ENCODE peak calls at places on chromosomes 6 and 20, in four cellular contexts. A is glutamatergic neuron, W is mesothelial cell of epicardium, S is colonic mucosa. F is an unnamed sample.

GRCh38 chr6:167782698-167783517 is 43.8 kb upstream of the AFDN start:
- DNase-seq in A (no peak), W (no peak), S (no peak), F (no peak)

GRCh38 chr20:53940883-53941546 is 129.4 kb downstream of the BCAS1 start:
- DNase-seq in A (no peak), W (no peak), S (no peak), F (no peak)

GRCh38 chr20:22810626-22811559 is 224.2 kb upstream of the SSTR4 start:
- DNase-seq in A (no peak), W (no peak), S (no peak), F (no peak)

GRCh38 chr6:85403331-85404015 is 46.4 kb upstream of the NT5E start:
- DNase-seq in A (no peak), W (no peak), S (no peak), F (no peak)

GRCh38 chr6:122839477-122839876 is 50.4 kb downstream of the SMPDL3A start:
- DNase-seq in A (peak; percentile 68), W (peak; percentile 70), S (peak; percentile 83), F (no peak)

GRCh38 chr6:7086488-7086887 is 21.3 kb upstream of the RREB1 start:
- DNase-seq in A (no peak), W (no peak), S (peak; percentile 32), F (no peak)

GRCh38 chr6:75620387-75621304 is 19.0 kb downstream of the SENP6 start:
- DNase-seq in A (no peak), W (no peak), S (no peak), F (no peak)

GRCh38 chr6:109702797-109703196 is 11.7 kb downstream of the FIG4 start:
- DNase-seq in A (no peak), W (no peak), S (no peak), F (no peak)

GRCh38 chr6:154893927-154894326 is 101.2 kb upstream of the TIAM2 start:
- DNase-seq in A (no peak), W (no peak), S (no peak), F (no peak)

GRCh38 chr6:87925373-87926060 is 122.1 kb upstream of the SPACA1 start:
- DNase-seq in A (peak; percentile 63), W (no peak), S (peak; percentile 23), F (no peak)

GRCh38 chr20:62708591-62709536 is at the start of gene NTSR1:
- DNase-seq in A (peak; percentile 54), W (no peak), S (no peak), F (no peak)

GRCh38 chr6:12245763-12246720 is 44.1 kb upstream of the EDN1 start:
- DNase-seq in A (no peak), W (no peak), S (no peak), F (no peak)

GRCh38 chr6:151294561-151295101 is 54.9 kb downstream of the AKAP12 start:
- DNase-seq in A (no peak), W (no peak), S (no peak), F (no peak)

GRCh38 chr6:54327631-54328030 is 19.4 kb downstream of the TINAG start:
- DNase-seq in A (no peak), W (no peak), S (no peak), F (no peak)

GRCh38 chr6:101398716-101399626 is 5.5 kb downstream of the GRIK2 start:
- DNase-seq in A (peak; percentile 28), W (no peak), S (no peak), F (no peak)

GRCh38 chr20:19934792-19935491 is 82.2 kb upstream of the NAA20 start:
- DNase-seq in A (no peak), W (no peak), S (peak; percentile 89), F (no peak)

GRCh38 chr6:44349904-44350649 is 7.6 kb downstream of the SPATS1 start:
- DNase-seq in A (no peak), W (no peak), S (no peak), F (no peak)

GRCh38 chr6:150620244-150620643 is 20.6 kb downstream of the PLEKHG1 start:
- DNase-seq in A (no peak), W (no peak), S (peak; percentile 72), F (no peak)

GRCh38 chr20:11838076-11838636 is 79.5 kb upstream of the BTBD3 start:
- DNase-seq in A (no peak), W (no peak), S (no peak), F (no peak)

GRCh38 chr6:126437225-126437624 is 97.3 kb downstream of the CENPW start:
- DNase-seq in A (no peak), W (no peak), S (no peak), F (no peak)

GRCh38 chr6:34608321-34609091 is 52.4 kb upstream of the SPDEF start:
- DNase-seq in A (no peak), W (no peak), S (no peak), F (no peak)

GRCh38 chr6:157800420-157801237 is 22.4 kb upstream of the SNX9 start:
- DNase-seq in A (no peak), W (no peak), S (no peak), F (no peak)

GRCh38 chr6:52574709-52575489 is 2.0 kb downstream of the TRAM2 start:
- DNase-seq in A (no peak), W (no peak), S (peak; percentile 83), F (no peak)

GRCh38 chr20:49823152-49823847 is 10.7 kb downstream of the SLC9A8 start:
- DNase-seq in A (no peak), W (no peak), S (no peak), F (no peak)

GRCh38 chr6:144493035-144493910 is 208.1 kb downstream of the UTRN start:
- DNase-seq in A (no peak), W (no peak), S (no peak), F (no peak)

GRCh38 chr20:52529856-52530255 is 338.3 kb upstream of the ZFP64 start:
- DNase-seq in A (no peak), W (no peak), S (no peak), F (no peak)

GRCh38 chr20:13262302-13262650 is 41.2 kb downstream of the ISM1 start:
- DNase-seq in A (no peak), W (no peak), S (no peak), F (no peak)

GRCh38 chr6:138795809-138796469 is at the start of gene ECT2L:
- DNase-seq in A (peak; percentile 78), W (peak; percentile 67), S (peak; percentile 89), F (peak; percentile 76)

GRCh38 chr6:131116755-131117360 is 18.4 kb upstream of the AKAP7 start:
- DNase-seq in A (no peak), W (no peak), S (peak; percentile 34), F (no peak)

GRCh38 chr6:14091329-14091978 is 26.1 kb upstream of the CD83 start:
- DNase-seq in A (no peak), W (no peak), S (no peak), F (no peak)

GRCh38 chr6:81326856-81327561 is 425.5 kb downstream of the TENT5A start:
- DNase-seq in A (no peak), W (no peak), S (no peak), F (no peak)

GRCh38 chr6:40986871-40987270 is 52.1 kb downstream of the UNC5CL start:
- DNase-seq in A (no peak), W (no peak), S (no peak), F (no peak)

DNA sequence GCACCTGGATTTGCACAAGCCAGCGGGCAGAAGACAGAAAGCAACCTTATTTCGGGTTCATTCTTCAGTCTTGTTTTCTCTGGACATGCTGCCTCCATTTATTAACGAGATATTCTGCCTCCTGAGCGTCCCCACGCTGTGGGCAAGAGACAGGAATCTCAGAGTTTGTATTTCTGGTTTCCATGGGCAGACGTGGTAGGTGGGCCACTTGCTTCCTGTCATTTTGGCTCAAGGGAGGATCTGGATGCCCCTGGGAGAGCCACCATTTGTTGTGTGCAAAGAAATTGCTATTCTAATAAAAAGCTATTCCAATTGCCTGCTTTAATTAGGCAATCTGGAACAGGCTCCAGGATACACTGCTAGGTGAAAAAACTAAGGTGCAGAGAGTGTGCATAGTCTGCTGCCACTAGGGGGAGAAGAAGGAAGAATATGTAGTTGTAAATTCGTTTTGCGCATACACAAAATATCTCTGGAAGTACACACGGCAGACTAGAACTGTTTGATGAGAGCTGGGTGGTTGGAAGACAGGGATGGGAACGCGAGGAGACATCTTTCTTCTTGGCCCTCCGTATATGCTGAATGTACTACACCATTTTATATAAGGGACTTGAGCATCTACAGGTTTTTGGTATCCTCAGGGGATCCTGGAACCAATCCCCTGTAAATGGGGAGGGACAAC is 30.1 kb upstream of the SLC16A10 start:
- DNase-seq in A (no peak), W (no peak), S (no peak), F (no peak)
- TF ChIP-seq CTCF in A (peak; percentile 80), W (peak; percentile 82), S (peak; percentile 58), F (peak; percentile 82)

GRCh38 chr20:10089871-10090587 is 55.2 kb downstream of the ANKEF1 start:
- DNase-seq in A (no peak), W (no peak), S (no peak), F (no peak)

GRCh38 chr20:10093087-10093591 is 58.4 kb downstream of the ANKEF1 start:
- DNase-seq in A (no peak), W (no peak), S (no peak), F (no peak)

GRCh38 chr20:10094566-10095173 is 59.9 kb downstream of the ANKEF1 start:
- DNase-seq in A (no peak), W (no peak), S (no peak), F (no peak)

GRCh38 chr20:10090588-10091166 is 55.9 kb downstream of the ANKEF1 start:
- DNase-seq in A (peak; percentile 27), W (peak; percentile 39), S (peak; percentile 36), F (no peak)
- TF ChIP-seq CTCF in A (peak; percentile 83), W (no peak), S (peak; percentile 71), F (peak; percentile 89)

GRCh38 chr20:2207770-2208097 is 88.1 kb upstream of the TGM3 start:
- DNase-seq in A (no peak), W (no peak), S (no peak), F (no peak)
- TF ChIP-seq CTCF in A (no peak), W (no peak), S (no peak), F (peak; percentile 16)

GRCh38 chr20:35737865-35738333 is 4.2 kb downstream of the RBM39 start:
- DNase-seq in A (no peak), W (no peak), S (no peak), F (no peak)

GRCh38 chr20:35741892-35742740 is at the start of gene RBM39:
- DNase-seq in A (peak; percentile 100), W (peak; percentile 98), S (peak; percentile 100), F (peak; percentile 99)

GRCh38 chr20:35738410-35739179 is 3.5 kb downstream of the RBM39 start:
- DNase-seq in A (no peak), W (no peak), S (no peak), F (no peak)

GRCh38 chr20:35742741-35743523 is 872 bp upstream of the RBM39 start:
- DNase-seq in A (no peak), W (no peak), S (no peak), F (no peak)

DNA sequence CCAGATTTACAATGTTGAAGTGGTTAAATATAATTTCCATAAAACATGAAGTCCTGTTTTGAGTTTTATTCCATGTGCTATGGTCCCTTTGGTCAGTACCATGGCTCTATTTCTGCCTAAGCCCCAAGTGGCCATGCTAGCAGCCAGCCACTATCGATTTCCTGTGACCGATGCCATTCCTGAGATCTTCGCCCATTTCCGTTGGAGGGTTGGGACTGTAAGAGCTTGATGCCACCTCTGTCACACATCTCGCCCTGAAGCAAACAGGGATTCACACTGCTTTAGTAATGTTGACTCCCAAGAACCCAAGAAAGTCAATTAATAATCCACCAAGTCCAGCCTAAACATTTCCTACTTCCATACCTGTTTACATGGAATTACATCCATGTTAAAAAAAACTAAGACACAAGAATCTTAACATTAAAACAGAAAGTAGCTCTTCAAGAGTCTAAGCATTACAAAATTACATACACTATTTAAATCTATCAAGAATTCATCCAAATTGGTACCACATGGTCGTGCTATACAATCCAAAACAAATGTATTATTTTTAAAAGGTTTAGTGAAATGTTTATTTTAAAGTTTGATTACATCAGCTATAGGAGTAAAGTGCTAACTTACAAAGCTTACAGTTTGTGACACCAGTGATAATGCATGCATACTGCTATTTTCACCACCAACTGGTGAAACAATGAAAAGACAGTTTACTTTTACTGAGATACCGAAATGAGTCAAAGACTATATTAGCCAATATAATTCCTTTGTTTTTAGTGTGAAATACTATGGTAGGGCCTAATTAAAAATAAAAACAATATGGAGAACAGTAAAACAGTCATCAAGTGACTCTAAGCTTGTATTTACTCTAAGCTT is 2.5 kb downstream of the RBM39 start:
- DNase-seq in A (no peak), W (no peak), S (no peak), F (no peak)
- TF ChIP-seq CTCF in A (no peak), W (no peak), S (no peak), F (peak; percentile 58)